ENCODE peak calls at places on chromosomes 4 and X, in ten cellular contexts. M is CD4-positive, alpha-beta T cell; A is tibial nerve; O is SJSA1; J is CD4-positive, CD25-positive, alpha-beta regulatory T cell; K is left lung; Y is WERI-Rb-1; H is HL-60; T is hepatocyte; G is brain microvascular endothelial cell. N is an unnamed sample.

GRCh38 chrX:65196758-65197371 is 220.6 kb upstream of the ZC4H2 start:
- DNase-seq in M (no peak), A (peak; percentile 10), O (no peak), J (no peak), K (no peak), Y (no peak), H (no peak), T (peak; percentile 71), G (no peak), N (no peak)

GRCh38 chrX:42797646-42798045 is 19.7 kb upstream of the PPP1R2C start:
- DNase-seq in M (no peak), A (no peak), O (peak; percentile 7), J (no peak), K (no peak), Y (no peak), H (no peak), T (peak; percentile 23), G (no peak), N (no peak)

GRCh38 chr4:87011340-87012034 is 76.7 kb downstream of the AFF1 start:
- DNase-seq in M (no peak), A (no peak), O (peak; percentile 59), J (no peak), K (no peak), Y (no peak), H (no peak), T (peak; percentile 84), G (peak; percentile 89), N (no peak)

GRCh38 chr4:97215426-97215825 is 927.9 kb downstream of the STPG2 start:
- DNase-seq in M (no peak), A (no peak), O (no peak), J (no peak), K (no peak), Y (peak; percentile 34), H (no peak), T (no peak), G (no peak), N (no peak)

GRCh38 chr4:17957689-17958088 is 63.9 kb downstream of the LCORL start:
- DNase-seq in M (no peak), A (no peak), O (peak; percentile 4), J (no peak), K (no peak), Y (no peak), H (no peak), T (no peak), G (no peak), N (no peak)

GRCh38 chrX:1440506-1440905 is 12.2 kb downstream of the ASMTL start:
- DNase-seq in M (no peak), A (no peak), O (no peak), J (no peak), K (peak; percentile 39), Y (peak; percentile 3), H (no peak), T (no peak), G (no peak), N (no peak)

GRCh38 chrX:30883141-30883540 is 5.9 kb downstream of the TAB3 start:
- DNase-seq in M (no peak), A (no peak), O (no peak), J (no peak), K (no peak), Y (no peak), H (no peak), T (no peak), G (no peak), N (no peak)

GRCh38 chr4:181752516-181752915 is 490.7 kb upstream of the TENM3 start:
- DNase-seq in M (no peak), A (no peak), O (peak; percentile 16), J (no peak), K (no peak), Y (no peak), H (no peak), T (no peak), G (peak; percentile 61), N (no peak)

GRCh38 chrX:119759333-119759766 is 962 bp downstream of the SOWAHD start:
- DNase-seq in M (no peak), A (no peak), O (no peak), J (no peak), K (peak; percentile 64), Y (no peak), H (no peak), T (no peak), G (no peak), N (no peak)

GRCh38 chrX:119760026-119760902 is 1.9 kb downstream of the SOWAHD start:
- DNase-seq in M (no peak), A (no peak), O (no peak), J (no peak), K (no peak), Y (no peak), H (no peak), T (no peak), G (no peak), N (no peak)

GRCh38 chrX:119763836-119764387 is 5.5 kb downstream of the SOWAHD start:
- DNase-seq in M (no peak), A (no peak), O (no peak), J (no peak), K (no peak), Y (no peak), H (no peak), T (no peak), G (no peak), N (no peak)

GRCh38 chrX:119763175-119763574 is 4.8 kb downstream of the SOWAHD start:
- DNase-seq in M (no peak), A (no peak), O (peak; percentile 72), J (no peak), K (no peak), Y (no peak), H (no peak), T (no peak), G (peak; percentile 48), N (no peak)

GRCh38 chrX:119762718-119763117 is 4.3 kb downstream of the SOWAHD start:
- DNase-seq in M (no peak), A (no peak), O (no peak), J (no peak), K (no peak), Y (no peak), H (no peak), T (no peak), G (no peak), N (no peak)
- H3K27ac ChIP-seq in M (no peak overlapping the region), A (no peak overlapping the region), O (peak overlapping the region; percentile 83), J (no peak overlapping the region), K (no peak overlapping the region), Y (no peak overlapping the region), H (peak overlapping the region; percentile 11), T (no peak overlapping the region), G (no peak overlapping the region), N (no peak overlapping the region)

GRCh38 chr4:1798530-1799363 is 5.7 kb downstream of the FGFR3 start:
- DNase-seq in M (no peak), A (no peak), O (no peak), J (no peak), K (no peak), Y (no peak), H (no peak), T (no peak), G (no peak), N (no peak)

GRCh38 chr4:1799364-1799996 is 6.4 kb downstream of the FGFR3 start:
- DNase-seq in M (no peak), A (no peak), O (no peak), J (no peak), K (no peak), Y (no peak), H (no peak), T (peak; percentile 58), G (no peak), N (no peak)

GRCh38 chr4:1796486-1797204 is 3.6 kb downstream of the FGFR3 start:
- DNase-seq in M (no peak), A (no peak), O (no peak), J (no peak), K (no peak), Y (no peak), H (no peak), T (no peak), G (no peak), N (no peak)

GRCh38 chr4:1797298-1797860 is 4.3 kb downstream of the FGFR3 start:
- DNase-seq in M (no peak), A (no peak), O (no peak), J (no peak), K (no peak), Y (no peak), H (no peak), T (no peak), G (no peak), N (no peak)

DNA sequence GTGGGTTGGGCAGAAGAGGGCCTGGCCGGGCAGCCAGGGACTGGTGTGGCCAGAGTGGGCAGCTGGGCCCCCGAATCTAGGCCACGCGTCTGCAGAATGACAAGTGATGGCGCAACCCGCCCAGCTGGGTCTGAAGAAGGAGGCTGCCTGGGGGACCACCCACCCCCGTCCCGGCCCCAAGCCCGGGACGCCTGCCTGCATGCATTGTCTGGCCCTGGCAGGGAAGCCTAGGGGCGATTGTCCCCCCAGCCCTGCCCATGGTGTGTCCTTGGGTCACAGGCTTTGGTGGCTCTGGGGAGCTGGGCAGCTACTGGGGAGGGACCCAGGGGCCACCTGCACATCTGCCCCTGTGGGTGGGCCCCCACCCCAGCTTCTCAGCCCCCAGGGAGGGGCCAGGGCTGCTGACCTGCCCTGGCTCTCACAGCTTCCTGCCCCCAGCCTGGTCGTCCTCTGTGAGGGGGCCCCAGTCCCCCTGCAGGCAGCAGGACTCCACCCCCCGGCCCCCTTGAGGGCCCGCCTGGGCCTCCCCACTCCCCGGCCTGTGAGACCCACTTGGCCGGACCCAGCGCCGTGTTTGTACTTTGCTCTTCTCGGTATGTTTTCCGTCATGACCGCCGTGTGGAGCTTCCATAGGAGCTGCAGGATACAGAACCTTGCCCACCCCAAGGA is 4.9 kb downstream of the FGFR3 start:
- DNase-seq in M (no peak), A (no peak), O (no peak), J (no peak), K (no peak), Y (no peak), H (no peak), T (peak; percentile 52), G (no peak), N (no peak)
- H3K27me3 ChIP-seq in M (peaks cover 37% of the 10 kb centered on the region), A (peaks cover 40% of the 10 kb centered on the region), O (peaks cover 5% of the 10 kb centered on the region), J (peaks cover 7% of the 10 kb centered on the region), K (peaks cover 58% of the 10 kb centered on the region), Y (peaks cover 3% of the 10 kb centered on the region), H (peaks cover 33% of the 10 kb centered on the region), T (no peaks in the 10 kb centered on the region), G (peaks cover 22% of the 10 kb centered on the region), N (peaks cover 23% of the 10 kb centered on the region)

DNA sequence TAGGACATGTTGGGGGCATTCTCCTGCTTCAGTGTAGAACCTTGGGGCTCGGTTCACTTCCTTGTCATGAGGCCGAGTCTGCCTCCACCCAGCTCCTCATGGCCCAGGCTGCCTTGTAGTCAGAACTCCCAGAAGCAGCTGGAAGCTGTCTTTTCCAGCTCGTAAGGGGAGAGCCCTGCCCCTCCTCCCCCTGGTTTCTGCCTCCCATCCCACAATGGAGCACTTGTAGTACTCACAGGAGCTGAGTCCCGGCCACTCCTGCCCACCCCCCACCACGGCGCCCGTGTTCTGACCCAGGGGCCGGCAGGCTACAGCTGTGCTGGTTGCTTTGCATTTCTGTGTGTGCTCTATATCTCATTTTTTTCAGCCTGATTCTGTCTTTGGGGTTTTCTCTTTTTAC is 24.7 kb upstream of the PJA1 start:
- DNase-seq in M (no peak), A (no peak), O (no peak), J (no peak), K (no peak), Y (no peak), H (no peak), T (peak; percentile 46), G (no peak), N (no peak)
- H3K27ac ChIP-seq in M (no peak overlapping the region), A (peak overlapping the region; percentile 26), O (no peak overlapping the region), J (no peak overlapping the region), K (no peak overlapping the region), Y (no peak overlapping the region), H (no peak overlapping the region), T (peak overlapping the region; percentile 65), G (no peak overlapping the region), N (no peak overlapping the region)

DNA sequence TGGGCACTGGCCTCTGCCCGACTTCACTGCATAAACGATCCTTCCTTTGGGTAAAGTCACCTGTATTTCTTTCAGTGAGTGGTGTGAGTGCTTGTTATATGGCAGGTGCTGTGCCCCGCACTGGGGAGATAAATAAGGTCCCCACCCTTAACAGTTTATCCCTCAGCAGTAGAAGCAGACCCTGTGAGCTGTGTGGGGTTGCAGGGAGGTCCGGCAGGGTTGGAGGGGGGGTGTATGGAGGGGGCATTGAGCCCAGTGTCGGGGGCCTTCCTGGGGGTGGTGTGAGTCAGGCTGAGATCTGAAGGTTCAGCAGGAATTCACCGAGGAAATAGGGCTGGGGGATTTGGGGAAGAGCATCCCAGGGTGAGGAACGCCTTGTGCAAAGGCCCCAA is 40.5 kb downstream of the PSAPL1 start:
- DNase-seq in M (no peak), A (no peak), O (no peak), J (no peak), K (no peak), Y (peak; percentile 5), H (no peak), T (no peak), G (no peak), N (no peak)
- H3K27me3 ChIP-seq in M (peaks cover 9% of the 10 kb centered on the region), A (no peaks in the 10 kb centered on the region), O (no peaks in the 10 kb centered on the region), J (no peaks in the 10 kb centered on the region), K (peaks cover 74% of the 10 kb centered on the region), Y (no peaks in the 10 kb centered on the region), H (peaks cover 18% of the 10 kb centered on the region), T (no peaks in the 10 kb centered on the region), G (peaks cover 27% of the 10 kb centered on the region), N (no peaks in the 10 kb centered on the region)

N was measured in ascending aorta.